ENCODE peak calls at places on chromosomes 5 and 9, in seven cellular contexts. One of them, this sample, is unnamed.

GRCh38 chr5:134600600-134600999 is 32.0 kb downstream of the SAR1B start:
- DNase-seq in left colon: no peak
- DNase-seq in activated CD4-positive, alpha-beta memory T cell treated with anti-CD3 and anti-CD28 coated beads for 36 hours: no peak
- DNase-seq in epithelial cell of esophagus: peak; percentile 39
- DNase-seq in neural crest cell: no peak
- DNase-seq in GM13976: no peak
- DNase-seq in naive thymus-derived CD8-positive, alpha-beta T cell: no peak
- DNase-seq in this sample: peak; percentile 58

GRCh38 chr5:157748740-157749461 is 5.4 kb downstream of the LSM11 start:
- DNase-seq in left colon: no peak
- DNase-seq in activated CD4-positive, alpha-beta memory T cell treated with anti-CD3 and anti-CD28 coated beads for 36 hours: peak; percentile 44
- DNase-seq in epithelial cell of esophagus: peak; percentile 70
- DNase-seq in neural crest cell: no peak
- DNase-seq in GM13976: no peak
- DNase-seq in naive thymus-derived CD8-positive, alpha-beta T cell: no peak
- DNase-seq in this sample: peak; percentile 55

GRCh38 chr9:135087489-135087791 is at the start of gene OLFM1:
- DNase-seq in left colon: peak; percentile 61
- DNase-seq in activated CD4-positive, alpha-beta memory T cell treated with anti-CD3 and anti-CD28 coated beads for 36 hours: peak; percentile 69
- DNase-seq in epithelial cell of esophagus: peak; percentile 11
- DNase-seq in neural crest cell: peak; percentile 70
- DNase-seq in GM13976: peak; percentile 74
- DNase-seq in naive thymus-derived CD8-positive, alpha-beta T cell: no peak
- DNase-seq in this sample: peak; percentile 51

GRCh38 chr5:52727568-52727967 is 60.1 kb upstream of the ITGA1 start:
- DNase-seq in left colon: peak; percentile 31
- DNase-seq in activated CD4-positive, alpha-beta memory T cell treated with anti-CD3 and anti-CD28 coated beads for 36 hours: no peak
- DNase-seq in epithelial cell of esophagus: peak; percentile 93
- DNase-seq in neural crest cell: no peak
- DNase-seq in GM13976: no peak
- DNase-seq in naive thymus-derived CD8-positive, alpha-beta T cell: no peak
- DNase-seq in this sample: peak; percentile 93

GRCh38 chr9:136290508-136291000 is 13.3 kb downstream of the CCDC187 start:
- DNase-seq in left colon: no peak
- DNase-seq in activated CD4-positive, alpha-beta memory T cell treated with anti-CD3 and anti-CD28 coated beads for 36 hours: no peak
- DNase-seq in epithelial cell of esophagus: no peak
- DNase-seq in neural crest cell: no peak
- DNase-seq in GM13976: no peak
- DNase-seq in naive thymus-derived CD8-positive, alpha-beta T cell: no peak
- DNase-seq in this sample: no peak

GRCh38 chr9:93624431-93624834 is 48.0 kb downstream of the PHF2 start:
- DNase-seq in left colon: no peak
- DNase-seq in activated CD4-positive, alpha-beta memory T cell treated with anti-CD3 and anti-CD28 coated beads for 36 hours: no peak
- DNase-seq in epithelial cell of esophagus: no peak
- DNase-seq in neural crest cell: no peak
- DNase-seq in GM13976: no peak
- DNase-seq in naive thymus-derived CD8-positive, alpha-beta T cell: no peak
- DNase-seq in this sample: no peak

GRCh38 chr9:71223953-71224538 is 102.6 kb upstream of the TRPM3 start:
- DNase-seq in left colon: no peak
- DNase-seq in activated CD4-positive, alpha-beta memory T cell treated with anti-CD3 and anti-CD28 coated beads for 36 hours: no peak
- DNase-seq in epithelial cell of esophagus: no peak
- DNase-seq in neural crest cell: no peak
- DNase-seq in GM13976: no peak
- DNase-seq in naive thymus-derived CD8-positive, alpha-beta T cell: no peak
- DNase-seq in this sample: no peak

GRCh38 chr9:120528834-120529233 is 51.1 kb downstream of the CDK5RAP2 start:
- DNase-seq in left colon: no peak
- DNase-seq in activated CD4-positive, alpha-beta memory T cell treated with anti-CD3 and anti-CD28 coated beads for 36 hours: no peak
- DNase-seq in epithelial cell of esophagus: no peak
- DNase-seq in neural crest cell: no peak
- DNase-seq in GM13976: no peak
- DNase-seq in naive thymus-derived CD8-positive, alpha-beta T cell: no peak
- DNase-seq in this sample: no peak

GRCh38 chr9:114791736-114792135 is 14.1 kb downstream of the TNFSF15 start:
- DNase-seq in left colon: no peak
- DNase-seq in activated CD4-positive, alpha-beta memory T cell treated with anti-CD3 and anti-CD28 coated beads for 36 hours: no peak
- DNase-seq in epithelial cell of esophagus: no peak
- DNase-seq in neural crest cell: no peak
- DNase-seq in GM13976: no peak
- DNase-seq in naive thymus-derived CD8-positive, alpha-beta T cell: no peak
- DNase-seq in this sample: peak; percentile 32

GRCh38 chr5:141908796-141909195 is 14.9 kb upstream of the DELE1 start:
- DNase-seq in left colon: no peak
- DNase-seq in activated CD4-positive, alpha-beta memory T cell treated with anti-CD3 and anti-CD28 coated beads for 36 hours: no peak
- DNase-seq in epithelial cell of esophagus: peak; percentile 47
- DNase-seq in neural crest cell: no peak
- DNase-seq in GM13976: no peak
- DNase-seq in naive thymus-derived CD8-positive, alpha-beta T cell: no peak
- DNase-seq in this sample: peak; percentile 65

GRCh38 chr9:26234865-26235264 is 556.6 kb upstream of the TUSC1 start:
- DNase-seq in left colon: no peak
- DNase-seq in activated CD4-positive, alpha-beta memory T cell treated with anti-CD3 and anti-CD28 coated beads for 36 hours: no peak
- DNase-seq in epithelial cell of esophagus: peak; percentile 2
- DNase-seq in neural crest cell: no peak
- DNase-seq in GM13976: no peak
- DNase-seq in naive thymus-derived CD8-positive, alpha-beta T cell: no peak
- DNase-seq in this sample: peak; percentile 4

GRCh38 chr5:149254506-149254905 is 17.2 kb upstream of the AFAP1L1 start:
- DNase-seq in left colon: no peak
- DNase-seq in activated CD4-positive, alpha-beta memory T cell treated with anti-CD3 and anti-CD28 coated beads for 36 hours: no peak
- DNase-seq in epithelial cell of esophagus: no peak
- DNase-seq in neural crest cell: no peak
- DNase-seq in GM13976: no peak
- DNase-seq in naive thymus-derived CD8-positive, alpha-beta T cell: no peak
- DNase-seq in this sample: no peak

GRCh38 chr9:13446935-13447334 is 167.4 kb upstream of the MPDZ start:
- DNase-seq in left colon: no peak
- DNase-seq in activated CD4-positive, alpha-beta memory T cell treated with anti-CD3 and anti-CD28 coated beads for 36 hours: no peak
- DNase-seq in epithelial cell of esophagus: no peak
- DNase-seq in neural crest cell: no peak
- DNase-seq in GM13976: no peak
- DNase-seq in naive thymus-derived CD8-positive, alpha-beta T cell: no peak
- DNase-seq in this sample: no peak

GRCh38 chr9:6703898-6704639 is 53.7 kb upstream of the KDM4C start:
- DNase-seq in left colon: peak; percentile 88
- DNase-seq in activated CD4-positive, alpha-beta memory T cell treated with anti-CD3 and anti-CD28 coated beads for 36 hours: peak; percentile 82
- DNase-seq in epithelial cell of esophagus: peak; percentile 63
- DNase-seq in neural crest cell: peak; percentile 45
- DNase-seq in GM13976: peak; percentile 90
- DNase-seq in naive thymus-derived CD8-positive, alpha-beta T cell: peak; percentile 72
- DNase-seq in this sample: peak; percentile 74

GRCh38 chr5:141127305-141127704 is 5.7 kb downstream of the PCDHB4 start:
- DNase-seq in left colon: no peak
- DNase-seq in activated CD4-positive, alpha-beta memory T cell treated with anti-CD3 and anti-CD28 coated beads for 36 hours: no peak
- DNase-seq in epithelial cell of esophagus: no peak
- DNase-seq in neural crest cell: no peak
- DNase-seq in GM13976: no peak
- DNase-seq in naive thymus-derived CD8-positive, alpha-beta T cell: no peak
- DNase-seq in this sample: no peak

GRCh38 chr9:133257398-133258053 is 17.5 kb downstream of the ABO start:
- DNase-seq in left colon: no peak
- DNase-seq in activated CD4-positive, alpha-beta memory T cell treated with anti-CD3 and anti-CD28 coated beads for 36 hours: no peak
- DNase-seq in epithelial cell of esophagus: no peak
- DNase-seq in neural crest cell: no peak
- DNase-seq in GM13976: no peak
- DNase-seq in naive thymus-derived CD8-positive, alpha-beta T cell: no peak
- DNase-seq in this sample: no peak

This sample was measured in mammary epithelial cell.